ENCODE peak calls at places on chromosomes 4 and X, in six cellular contexts. E is naive thymus-derived CD4-positive, alpha-beta T cell; Y is ascending aorta; R is left ventricle myocardium inferior; J is lower lobe of right lung; Q is MM.1S. N is an unnamed sample. For H3K27me3, the result is how much of the 10 kb centered on the place peaks cover.

GRCh38 chrX:129980540-129981206 is 1.8 kb upstream of the BCORL1 start:
- DNase-seq in R (peak), Y (no peak), Q (no peak), E (no peak), J (peak), N (no peak)

GRCh38 chr4:45078201-45078600 is 351.8 kb upstream of the GNPDA2 start:
- DNase-seq in Y (no peak), Q (no peak), R (no peak), J (no peak), E (no peak), N (no peak)

GRCh38 chrX:12704706-12705105 is 86.5 kb upstream of the PRPS2 start:
- DNase-seq in Q (no peak), Y (no peak), R (no peak), J (no peak), E (no peak), N (no peak)

GRCh38 chr4:8637456-8637984 is 45.0 kb downstream of the CPZ start:
- DNase-seq in Q (no peak), R (peak), Y (no peak), E (no peak), J (peak), N (no peak)

GRCh38 chrX:56794831-56795230 is 65.8 kb downstream of the NBDY start:
- DNase-seq in R (no peak), Y (no peak), Q (no peak), J (no peak), E (no peak), N (no peak)

GRCh38 chrX:22247169-22247568 is 25.5 kb upstream of the CBLL2 start:
- DNase-seq in J (no peak), E (no peak), Q (no peak), Y (no peak), R (no peak), N (no peak)

GRCh38 chrX:7996414-7996813 is 69.2 kb upstream of the PNPLA4 start:
- DNase-seq in E (peak), Q (peak), J (no peak), Y (no peak), R (no peak), N (no peak)

GRCh38 chrX:50853399-50853798 is 39.4 kb upstream of the SHROOM4 start:
- DNase-seq in Q (no peak), R (no peak), E (no peak), J (no peak), Y (no peak), N (no peak)

GRCh38 chr4:170145120-170145519 is 55.4 kb upstream of the AADAT start:
- DNase-seq in J (no peak), Y (no peak), R (no peak), Q (no peak), E (no peak), N (no peak)

GRCh38 chrX:151973851-151974335 is 583 bp downstream of the GABRE start:
- DNase-seq in Y (no peak), R (peak), J (peak), E (no peak), Q (no peak), N (no peak)

GRCh38 chr4:109658871-109659410 is 44.3 kb downstream of the CASP6 start:
- DNase-seq in Y (no peak), R (no peak), E (peak), Q (no peak), J (no peak), N (no peak)

GRCh38 chrX:154317391-154318000 is 21.9 kb downstream of the TKTL1 start:
- DNase-seq in J (no peak), E (no peak), Q (no peak), R (no peak), Y (no peak), N (no peak)

GRCh38 chrX:34350552-34350951 is 218.4 kb upstream of the FAM47A start:
- DNase-seq in J (no peak), Q (no peak), E (no peak), Y (no peak), R (no peak), N (no peak)

GRCh38 chr4:973431-974397 is at the start of gene DGKQ:
- DNase-seq in R (peak), Y (peak), E (peak), J (peak), Q (no peak), N (peak)

GRCh38 chr4:48194986-48195773 is 61.1 kb upstream of the TXK start:
- DNase-seq in E (no peak), J (no peak), Y (no peak), Q (peak), R (no peak), N (no peak)

GRCh38 chrX:118839334-118839958 is 15.8 kb downstream of the ZCCHC12 start:
- DNase-seq in Y (peak), J (peak), Q (no peak), E (peak), R (peak), N (peak)

GRCh38 chr4:128350449-128351045 is 62.9 kb upstream of the PGRMC2 start:
- DNase-seq in R (no peak), E (no peak), Y (no peak), Q (no peak), J (no peak), N (no peak)

GRCh38 chr4:149164282-149164681 is 651.4 kb downstream of the IQCM start:
- DNase-seq in R (no peak), J (no peak), Y (no peak), Q (no peak), E (no peak), N (no peak)

GRCh38 chr4:150476776-150477175 is 105.2 kb upstream of the MAB21L2 start:
- DNase-seq in Y (no peak), J (no peak), Q (no peak), E (no peak), R (no peak), N (no peak)

GRCh38 chr4:139711461-139711860 is 45.8 kb downstream of the MGST2 start:
- DNase-seq in E (no peak), Q (no peak), J (no peak), R (no peak), Y (no peak), N (no peak)

GRCh38 chrX:47321386-47321785 is 49.0 kb upstream of the ZNF157 start:
- DNase-seq in R (peak), Q (no peak), Y (no peak), E (no peak), J (peak), N (no peak)

GRCh38 chr4:5051210-5051691 is at the start of gene STK32B:
- DNase-seq in Y (no peak), Q (peak), R (peak), E (no peak), J (peak), N (no peak)

GRCh38 chrX:44483965-44484606 is 58.6 kb downstream of the FUNDC1 start:
- DNase-seq in J (no peak), Y (no peak), Q (no peak), R (no peak), E (no peak), N (no peak)

GRCh38 chrX:80810365-80810978 is 795 bp upstream of the BRWD3 start:
- DNase-seq in J (no peak), Q (no peak), E (no peak), Y (no peak), R (no peak), N (no peak)

GRCh38 chrX:38672646-38673045 is 111.3 kb downstream of the TSPAN7 start:
- DNase-seq in Q (no peak), R (no peak), J (no peak), E (no peak), Y (no peak), N (no peak)

GRCh38 chrX:7389576-7389975 is 241.6 kb upstream of the PUDP start:
- DNase-seq in R (no peak), Q (no peak), Y (no peak), J (no peak), E (no peak), N (no peak)

GRCh38 chrX:131633285-131633917 is 89.5 kb downstream of the OR13H1 start:
- DNase-seq in Q (peak), Y (no peak), J (no peak), E (peak), R (peak), N (no peak)

GRCh38 chrX:55488559-55489314 is 911 bp downstream of the USP51 start:
- DNase-seq in R (peak), E (peak), Y (no peak), J (peak), Q (peak), N (peak)

GRCh38 chr4:87819281-87819919 is 13.4 kb upstream of the MEPE start:
- DNase-seq in E (no peak), R (no peak), Q (no peak), Y (no peak), J (no peak), N (no peak)

GRCh38 chr4:116953947-116954346 is 131.4 kb downstream of the TRAM1L1 start:
- DNase-seq in J (no peak), R (no peak), Q (no peak), E (no peak), Y (no peak), N (no peak)

GRCh38 chr4:128957459-128957858 is 135.9 kb downstream of the SCLT1 start:
- DNase-seq in Q (no peak), R (no peak), J (no peak), E (no peak), Y (no peak), N (no peak)

GRCh38 chrX:72258174-72258573 is 18.9 kb downstream of the RPS4X start:
- DNase-seq in E (no peak), Y (no peak), R (no peak), Q (no peak), J (no peak), N (no peak)

GRCh38 chr4:111556861-111557260 is 588.4 kb upstream of the FAM241A start:
- DNase-seq in Y (no peak), R (no peak), E (no peak), Q (no peak), J (no peak), N (no peak)

GRCh38 chr4:156820931-156821330 is 150.7 kb downstream of the PDGFC start:
- DNase-seq in Q (no peak), J (no peak), Y (no peak), E (no peak), R (no peak), N (no peak)

DNA sequence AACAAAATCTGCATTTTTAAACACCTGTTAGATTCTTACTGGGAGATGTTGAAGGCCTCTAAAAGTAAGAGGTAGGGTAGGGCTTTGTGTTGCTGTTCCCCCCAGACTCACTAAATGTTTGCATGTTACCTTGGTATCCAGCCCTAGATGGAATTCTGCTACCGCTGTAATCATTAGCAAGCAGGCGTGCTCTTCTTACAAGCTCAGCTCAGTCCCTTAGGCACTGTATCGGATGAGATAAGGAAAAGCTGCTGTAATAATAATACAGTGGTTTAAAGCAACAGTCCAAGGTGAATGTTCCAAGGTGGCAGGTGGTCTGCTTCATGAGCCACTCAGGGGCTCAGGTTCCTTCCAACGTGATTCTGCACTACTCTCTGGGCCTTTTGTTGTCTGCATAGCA is 46.2 kb downstream of the COQ2 start:
- DNase-seq in Q (no peak), R (no peak), J (no peak), E (no peak), Y (no peak), N (no peak)
- H3K27me3 ChIP-seq in Q (under half), R (under half), J (under half), E (under half), Y (under half), N (under half)

DNA sequence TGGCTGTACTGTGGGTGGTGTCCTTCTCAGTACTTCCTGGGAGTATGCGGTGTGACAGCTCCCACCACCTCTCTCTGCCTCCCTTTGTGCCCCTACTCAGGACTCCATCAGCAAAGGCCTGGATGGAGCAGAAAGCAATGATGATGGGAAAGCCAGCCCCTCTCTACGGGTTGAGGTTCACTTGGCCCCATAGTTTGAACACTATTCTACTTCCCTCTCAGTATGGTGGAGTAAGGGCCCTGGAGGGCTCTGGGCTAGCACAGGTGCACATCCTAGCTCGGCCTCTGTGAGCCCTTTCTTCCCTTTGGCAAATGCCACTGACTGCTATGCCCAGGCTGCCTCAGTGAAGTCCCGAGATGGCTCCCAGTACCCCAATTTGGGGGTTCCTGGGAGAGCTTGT is 31.0 kb downstream of the PRPS1 start:
- DNase-seq in R (no peak), J (no peak), Q (no peak), Y (no peak), E (no peak), N (no peak)
- H3K4me3 ChIP-seq in R (no peak), J (no peak), Q (no peak), Y (no peak), E (no peak), N (no peak)

DNA sequence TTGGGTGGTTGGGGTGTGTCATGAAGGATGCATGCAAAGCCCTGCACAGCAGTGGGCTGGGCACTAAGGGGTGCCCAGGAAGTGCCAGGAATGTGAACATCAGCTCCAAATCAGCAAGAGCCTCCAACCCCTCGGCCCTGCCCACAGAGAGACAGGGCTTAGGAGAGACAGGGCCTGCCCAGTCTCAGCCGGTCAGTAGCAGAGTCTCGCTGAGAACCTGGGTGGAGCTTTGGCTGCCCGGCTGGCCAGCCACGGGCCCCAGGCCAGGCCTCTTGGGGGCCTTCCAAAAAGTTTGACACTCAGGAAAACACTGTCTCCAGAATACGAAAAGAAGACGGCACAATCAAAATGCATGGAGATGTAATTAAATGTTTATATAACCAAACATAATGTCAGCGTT is 4.3 kb upstream of the MXD4 start:
- DNase-seq in E (no peak), Q (no peak), J (no peak), Y (no peak), R (peak), N (no peak)
- H3K27ac ChIP-seq in E (no peak), Q (no peak), J (peak), Y (peak), R (peak), N (no peak)

DNA sequence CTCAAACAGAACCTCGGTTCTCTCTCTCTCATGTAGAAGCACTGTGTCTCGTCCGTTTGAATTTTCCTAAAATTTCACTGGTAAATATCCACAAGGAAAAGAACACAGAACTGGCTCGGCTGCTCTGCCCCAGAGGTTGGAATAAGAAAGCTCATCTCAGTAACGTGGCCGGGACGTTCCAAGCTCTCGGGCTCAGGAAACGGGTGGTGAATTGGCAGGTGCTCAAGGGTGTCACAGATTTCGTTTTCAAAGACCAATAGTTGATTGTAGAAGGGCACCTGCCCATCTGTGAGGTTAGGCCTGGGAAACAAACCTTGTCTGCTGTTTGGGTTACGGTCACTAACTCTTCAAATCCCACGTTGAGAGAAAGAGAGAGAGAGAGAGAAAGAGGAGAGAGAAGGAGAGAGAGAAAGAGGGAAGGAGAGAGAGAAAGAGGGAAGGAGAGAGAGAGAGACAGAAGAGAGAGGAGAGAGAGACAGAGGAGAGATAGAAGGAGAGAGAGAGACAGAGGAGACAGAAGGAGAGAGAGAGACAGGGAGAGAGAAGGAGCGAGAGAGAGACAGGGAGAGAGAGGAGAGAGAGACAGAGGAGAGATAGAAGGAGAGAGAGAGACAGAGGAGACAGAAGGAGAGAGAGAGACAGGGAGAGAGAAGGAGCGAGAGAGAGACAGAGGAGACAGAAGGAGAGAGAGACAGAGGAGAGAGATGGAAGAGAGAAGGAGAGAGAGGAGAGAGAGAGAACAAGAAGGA is 106.6 kb downstream of the CRLF2 start:
- DNase-seq in E (no peak), Q (peak), R (no peak), Y (no peak), J (no peak), N (no peak)
- H3K27me3 ChIP-seq in E (under half), Q (under half), R (half or more), Y (under half), J (under half), N (under half)

N was measured in effector memory CD4-positive, alpha-beta T cell.